ENCODE peak calls at places on chromosomes 6 and 20, in four cellular contexts. H is heart right ventricle, O is Peyer's patch, I is fibroblast of lung. U is an unnamed sample.

GRCh38 chr6:18317850-18318249 is 53.5 kb upstream of the DEK start:
- DNase-seq in H (no peak), O (no peak), I (no peak), U (no peak)

GRCh38 chr6:149385998-149386646 is 13.9 kb upstream of the SUMO4 start:
- DNase-seq in H (no peak), O (no peak), I (no peak), U (no peak)

GRCh38 chr6:166553563-166554271 is 32.8 kb downstream of the RAMACL start:
- DNase-seq in H (peak), O (no peak), I (peak), U (no peak)

GRCh38 chr6:84422380-84422968 is 195.0 kb upstream of the CEP162 start:
- DNase-seq in H (peak), O (no peak), I (peak), U (no peak)

GRCh38 chr6:72826744-72827438 is 205.0 kb downstream of the KCNQ5 start:
- DNase-seq in H (no peak), O (no peak), I (peak), U (no peak)

GRCh38 chr6:142696689-142697088 is 248.3 kb downstream of the HIVEP2 start:
- DNase-seq in H (no peak), O (no peak), I (no peak), U (no peak)

GRCh38 chr20:38599410-38599882 is 2.2 kb upstream of the ARHGAP40 start:
- DNase-seq in H (peak), O (no peak), I (peak), U (no peak)

GRCh38 chr6:109308018-109308492 is 74.2 kb downstream of the CD164 start:
- DNase-seq in H (peak), O (peak), I (peak), U (no peak)

GRCh38 chr6:36455486-36456027 is 12.8 kb downstream of the KCTD20 start:
- DNase-seq in H (no peak), O (no peak), I (no peak), U (no peak)

GRCh38 chr20:62816879-62817873 is at the start of gene COL9A3:
- DNase-seq in H (no peak), O (no peak), I (no peak), U (no peak)

GRCh38 chr6:28252507-28252975 is 472 bp upstream of the ZKSCAN4 start:
- DNase-seq in H (no peak), O (no peak), I (no peak), U (no peak)

GRCh38 chr6:87705070-87705691 is 3.1 kb upstream of the AKIRIN2 start:
- DNase-seq in H (no peak), O (no peak), I (peak), U (peak)

GRCh38 chr6:138944412-138944811 is 43.6 kb downstream of the REPS1 start:
- DNase-seq in H (no peak), O (no peak), I (peak), U (no peak)

GRCh38 chr6:43748765-43749164 is 21.2 kb upstream of the VEGFA start:
- DNase-seq in H (no peak), O (peak), I (no peak), U (no peak)

GRCh38 chr20:56373942-56374341 is 15.2 kb downstream of the FAM210B start:
- DNase-seq in H (no peak), O (no peak), I (peak), U (no peak)

GRCh38 chr20:32516985-32517873 is 67.9 kb downstream of the NOL4L start:
- DNase-seq in H (peak), O (no peak), I (no peak), U (no peak)

GRCh38 chr6:166736606-166737005 is 109.6 kb upstream of the RPS6KA2 start:
- DNase-seq in H (no peak), O (no peak), I (peak), U (no peak)

GRCh38 chr20:49405062-49405683 is 77.3 kb downstream of the KCNB1 start:
- DNase-seq in H (no peak), O (no peak), I (no peak), U (no peak)

GRCh38 chr6:49054311-49054710 is 408.7 kb downstream of the MMUT start:
- DNase-seq in H (no peak), O (no peak), I (no peak), U (no peak)

GRCh38 chr6:159170999-159171712 is 2.0 kb downstream of the FNDC1 start:
- DNase-seq in H (no peak), O (no peak), I (peak), U (no peak)

GRCh38 chr6:11188161-11188915 is 44.1 kb downstream of the NEDD9 start:
- DNase-seq in H (no peak), O (no peak), I (no peak), U (no peak)

GRCh38 chr20:63159826-63160640 is 55.9 kb downstream of the YTHDF1 start:
- DNase-seq in H (no peak), O (no peak), I (no peak), U (no peak)

GRCh38 chr6:162854228-162854627 is 126.5 kb downstream of the PACRG start:
- DNase-seq in H (no peak), O (no peak), I (peak), U (no peak)

GRCh38 chr6:133957780-133958242 is 4.8 kb downstream of the TBPL1 start:
- DNase-seq in H (no peak), O (no peak), I (no peak), U (no peak)

GRCh38 chr20:16314320-16314719 is 258.9 kb downstream of the KIF16B start:
- DNase-seq in H (no peak), O (no peak), I (no peak), U (no peak)

GRCh38 chr6:132728616-132729015 is 14.8 kb upstream of the VNN1 start:
- DNase-seq in H (no peak), O (no peak), I (no peak), U (no peak)

GRCh38 chr6:150058986-150059385 is 9.9 kb downstream of the ULBP3 start:
- DNase-seq in H (no peak), O (no peak), I (no peak), U (no peak)

GRCh38 chr6:80454197-80454596 is 347.7 kb downstream of the BCKDHB start:
- DNase-seq in H (no peak), O (no peak), I (peak), U (no peak)

GRCh38 chr6:157823523-157824370 is 701 bp downstream of the SNX9 start:
- DNase-seq in H (peak), O (peak), I (peak), U (no peak)

GRCh38 chr6:149895702-149896310 is 2.1 kb downstream of the RAET1E start:
- DNase-seq in H (peak), O (no peak), I (peak), U (no peak)

GRCh38 chr20:38804243-38804642 is 1.3 kb upstream of the PPP1R16B start:
- DNase-seq in H (no peak), O (peak), I (no peak), U (no peak)

GRCh38 chr6:80530096-80530495 is 423.6 kb downstream of the BCKDHB start:
- DNase-seq in H (no peak), O (no peak), I (no peak), U (no peak)

GRCh38 chr20:31864521-31865400 is 5.6 kb downstream of the DUSP15 start:
- DNase-seq in H (no peak), O (peak), I (no peak), U (no peak)

GRCh38 chr6:44058617-44059358 is 68.5 kb downstream of the MRPL14 start:
- DNase-seq in H (peak), O (peak), I (peak), U (no peak)

GRCh38 chr20:4720121-4720976 is 1.4 kb upstream of the PRND start:
- DNase-seq in H (peak), O (peak), I (peak), U (peak)

GRCh38 chr6:169996652-169997051 is 245.2 kb downstream of the ERMARD start:
- DNase-seq in H (no peak), O (no peak), I (no peak), U (no peak)

GRCh38 chr6:169994734-169995133 is 243.3 kb downstream of the ERMARD start:
- DNase-seq in H (no peak), O (no peak), I (no peak), U (no peak)

GRCh38 chr6:169991031-169991390 is 239.6 kb downstream of the ERMARD start:
- DNase-seq in H (no peak), O (peak), I (no peak), U (no peak)

GRCh38 chr6:169991913-169992312 is 240.5 kb downstream of the ERMARD start:
- DNase-seq in H (no peak), O (peak), I (no peak), U (no peak)

GRCh38 chr6:169993861-169994481 is 242.5 kb downstream of the ERMARD start:
- DNase-seq in H (no peak), O (peak), I (no peak), U (no peak)
- TF ChIP-seq CTCF in H (no peak), O (no peak), I (no peak), U (no peak)

DNA sequence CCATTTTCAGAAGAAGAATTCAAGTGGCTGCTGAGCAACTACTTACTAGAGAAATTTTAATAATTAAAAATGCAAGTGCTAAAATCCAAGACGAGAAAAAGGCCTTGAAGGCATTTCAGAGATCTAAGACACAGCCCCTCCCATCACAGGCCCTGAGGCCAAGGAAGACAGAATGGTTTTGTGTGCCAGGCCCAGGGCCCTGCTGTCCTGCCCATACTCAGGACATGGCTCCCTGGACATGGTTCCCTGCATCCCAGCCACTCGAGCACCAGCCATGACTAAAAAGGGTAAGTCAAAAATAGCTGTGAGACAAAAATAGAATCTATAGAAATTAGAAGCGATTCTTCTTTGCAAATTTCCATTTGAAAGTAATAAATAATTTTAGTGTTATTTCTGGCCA is 364.9 kb downstream of the COL12A1 start:
- DNase-seq in H (no peak), O (no peak), I (no peak), U (no peak)
- H3K4me3 ChIP-seq in H (no peak), O (no peak), I (no peak), U (no peak)

GRCh38 chr20:59992531-59992930 is 34.3 kb downstream of the CDH26 start:
- DNase-seq in H (no peak), O (no peak), I (no peak), U (no peak)
- TF ChIP-seq CTCF in H (no peak), O (no peak), I (no peak), U (no peak)

DNA sequence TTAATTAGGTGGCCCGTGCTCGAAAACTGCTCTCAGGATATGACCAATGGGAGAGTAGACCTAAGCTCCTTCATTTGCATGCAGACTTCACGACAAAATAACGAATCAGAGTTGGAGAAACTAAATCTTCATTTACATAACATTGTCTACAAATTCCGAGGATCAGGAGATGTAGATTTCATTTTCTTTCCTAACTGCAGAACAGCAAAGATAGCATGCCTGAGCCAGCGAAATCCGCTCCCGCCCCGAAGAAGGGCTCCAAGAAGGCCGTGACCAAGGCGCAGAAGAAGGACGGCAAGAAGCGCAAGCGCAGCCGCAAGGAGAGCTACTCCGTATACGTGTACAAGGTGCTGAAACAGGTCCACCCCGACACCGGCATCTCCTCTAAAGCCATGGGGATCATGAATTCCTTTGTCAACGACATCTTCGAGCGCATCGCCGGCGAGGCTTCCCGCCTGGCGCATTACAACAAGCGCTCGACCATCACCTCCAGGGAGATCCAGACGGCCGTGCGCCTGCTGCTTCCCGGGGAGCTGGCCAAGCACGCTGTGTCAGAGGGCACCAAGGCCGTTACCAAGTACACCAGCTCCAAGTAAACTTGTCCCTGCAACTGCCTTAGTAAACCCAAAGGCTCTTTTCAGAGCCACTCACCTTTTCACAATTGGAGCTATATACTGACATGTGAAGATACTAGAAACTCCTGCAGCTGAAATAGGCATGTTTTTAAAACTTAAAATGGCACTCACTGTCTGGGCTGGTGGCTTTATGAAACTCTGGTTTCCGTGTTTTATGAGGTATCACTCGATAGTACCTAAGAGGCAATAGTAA is 96.6 kb downstream of the HFE start:
- DNase-seq in H (peak), O (peak), I (peak), U (no peak)
- H3K4me3 ChIP-seq in H (peak), O (peak), I (peak), U (peak)

U was measured in GM12864.